ENCODE peak calls at places on chromosome 5, in ten cellular contexts. One of them, this sample, is unnamed.

GRCh38 chr5:14218480-14218879 is 75.3 kb downstream of the TRIO start:
- DNase-seq in OCI-LY7: no peak
- DNase-seq in upper lobe of right lung: no peak
- DNase-seq in pancreas: no peak
- DNase-seq in endothelial cell of umbilical vein: no peak
- DNase-seq in ascending aorta: no peak
- DNase-seq in dorsolateral prefrontal cortex: no peak
- DNase-seq in esophagus squamous epithelium: no peak
- DNase-seq in A549: no peak
- DNase-seq in psoas muscle: no peak
- DNase-seq in this sample: no peak

GRCh38 chr5:162886717-162887116 is 550.7 kb upstream of the CCNG1 start:
- DNase-seq in dorsolateral prefrontal cortex: no peak
- DNase-seq in A549: no peak
- DNase-seq in pancreas: no peak
- DNase-seq in psoas muscle: no peak
- DNase-seq in OCI-LY7: no peak
- DNase-seq in endothelial cell of umbilical vein: no peak
- DNase-seq in esophagus squamous epithelium: no peak
- DNase-seq in ascending aorta: no peak
- DNase-seq in upper lobe of right lung: no peak
- DNase-seq in this sample: no peak

GRCh38 chr5:141422742-141423291 is 2.0 kb downstream of the PCDHGA11 start:
- DNase-seq in upper lobe of right lung: no peak
- DNase-seq in esophagus squamous epithelium: no peak
- DNase-seq in psoas muscle: no peak
- DNase-seq in endothelial cell of umbilical vein: no peak
- DNase-seq in dorsolateral prefrontal cortex: no peak
- DNase-seq in OCI-LY7: no peak
- DNase-seq in pancreas: no peak
- DNase-seq in A549: no peak
- DNase-seq in ascending aorta: no peak
- DNase-seq in this sample: no peak

GRCh38 chr5:177483042-177483441 is 9.6 kb upstream of the DBN1 start:
- DNase-seq in A549: no peak
- DNase-seq in OCI-LY7: no peak
- DNase-seq in endothelial cell of umbilical vein: no peak
- DNase-seq in esophagus squamous epithelium: no peak
- DNase-seq in pancreas: no peak
- DNase-seq in ascending aorta: no peak
- DNase-seq in dorsolateral prefrontal cortex: no peak
- DNase-seq in psoas muscle: no peak
- DNase-seq in upper lobe of right lung: no peak
- DNase-seq in this sample: no peak

GRCh38 chr5:176664886-176665285 is 17.6 kb downstream of the TSPAN17 start:
- DNase-seq in pancreas: no peak
- DNase-seq in upper lobe of right lung: no peak
- DNase-seq in endothelial cell of umbilical vein: no peak
- DNase-seq in OCI-LY7: no peak
- DNase-seq in A549: no peak
- DNase-seq in esophagus squamous epithelium: no peak
- DNase-seq in dorsolateral prefrontal cortex: no peak
- DNase-seq in psoas muscle: no peak
- DNase-seq in ascending aorta: no peak
- DNase-seq in this sample: no peak

GRCh38 chr5:18920966-18921365 is 1067.0 kb downstream of the CDH18 start:
- DNase-seq in psoas muscle: no peak
- DNase-seq in dorsolateral prefrontal cortex: no peak
- DNase-seq in OCI-LY7: no peak
- DNase-seq in ascending aorta: no peak
- DNase-seq in upper lobe of right lung: no peak
- DNase-seq in endothelial cell of umbilical vein: no peak
- DNase-seq in esophagus squamous epithelium: no peak
- DNase-seq in pancreas: no peak
- DNase-seq in A549: no peak
- DNase-seq in this sample: no peak

GRCh38 chr5:140312791-140313189 is 9.9 kb upstream of the PFDN1 start:
- DNase-seq in endothelial cell of umbilical vein: no peak
- DNase-seq in upper lobe of right lung: no peak
- DNase-seq in ascending aorta: no peak
- DNase-seq in A549: no peak
- DNase-seq in esophagus squamous epithelium: no peak
- DNase-seq in psoas muscle: no peak
- DNase-seq in OCI-LY7: no peak
- DNase-seq in pancreas: no peak
- DNase-seq in dorsolateral prefrontal cortex: no peak
- DNase-seq in this sample: no peak

GRCh38 chr5:120769291-120769872 is 305.3 kb downstream of the PRR16 start:
- DNase-seq in upper lobe of right lung: no peak
- DNase-seq in ascending aorta: no peak
- DNase-seq in OCI-LY7: no peak
- DNase-seq in endothelial cell of umbilical vein: no peak
- DNase-seq in esophagus squamous epithelium: no peak
- DNase-seq in psoas muscle: no peak
- DNase-seq in A549: no peak
- DNase-seq in pancreas: no peak
- DNase-seq in dorsolateral prefrontal cortex: no peak
- DNase-seq in this sample: no peak

GRCh38 chr5:86646671-86647070 is 28.9 kb downstream of the COX7C start:
- DNase-seq in endothelial cell of umbilical vein: no peak
- DNase-seq in esophagus squamous epithelium: no peak
- DNase-seq in A549: no peak
- DNase-seq in ascending aorta: no peak
- DNase-seq in OCI-LY7: no peak
- DNase-seq in psoas muscle: no peak
- DNase-seq in dorsolateral prefrontal cortex: no peak
- DNase-seq in upper lobe of right lung: no peak
- DNase-seq in pancreas: no peak
- DNase-seq in this sample: no peak

GRCh38 chr5:86640998-86641397 is 23.3 kb downstream of the COX7C start:
- DNase-seq in esophagus squamous epithelium: no peak
- DNase-seq in psoas muscle: no peak
- DNase-seq in pancreas: no peak
- DNase-seq in endothelial cell of umbilical vein: no peak
- DNase-seq in dorsolateral prefrontal cortex: no peak
- DNase-seq in ascending aorta: no peak
- DNase-seq in OCI-LY7: no peak
- DNase-seq in A549: no peak
- DNase-seq in upper lobe of right lung: no peak
- DNase-seq in this sample: no peak

DNA sequence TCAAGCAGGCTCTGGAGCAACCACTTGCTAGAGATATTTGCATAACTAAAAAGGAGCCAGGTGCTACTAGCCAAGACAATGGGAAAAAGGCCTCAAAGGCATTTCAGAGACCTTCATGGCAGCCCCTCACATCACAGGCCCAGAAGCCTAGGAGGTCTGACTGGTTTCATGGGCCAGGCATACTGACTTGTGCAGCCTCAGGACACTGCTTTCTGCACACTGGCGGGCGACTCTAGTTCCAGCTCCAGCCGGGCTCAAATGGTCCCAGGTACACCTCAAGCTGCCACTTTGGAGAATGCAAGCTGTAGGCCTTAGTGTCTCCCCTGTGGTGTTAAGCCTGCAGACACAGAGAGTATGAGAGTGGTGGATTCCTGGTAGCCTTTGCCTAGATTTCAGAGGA is 27.1 kb downstream of the COX7C start:
- DNase-seq in upper lobe of right lung: no peak
- DNase-seq in endothelial cell of umbilical vein: no peak
- DNase-seq in pancreas: no peak
- DNase-seq in psoas muscle: no peak
- DNase-seq in A549: no peak
- DNase-seq in OCI-LY7: no peak
- DNase-seq in ascending aorta: no peak
- DNase-seq in dorsolateral prefrontal cortex: no peak
- DNase-seq in esophagus squamous epithelium: no peak
- DNase-seq in this sample: no peak
- H3K27ac ChIP-seq in upper lobe of right lung: no peak overlapping the region
- H3K27ac ChIP-seq in endothelial cell of umbilical vein: no peak overlapping the region
- H3K27ac ChIP-seq in pancreas: no peak overlapping the region
- H3K27ac ChIP-seq in psoas muscle: no peak overlapping the region
- H3K27ac ChIP-seq in A549: no peak overlapping the region
- H3K27ac ChIP-seq in OCI-LY7: no peak overlapping the region
- H3K27ac ChIP-seq in ascending aorta: no peak overlapping the region
- H3K27ac ChIP-seq in dorsolateral prefrontal cortex: no peak overlapping the region
- H3K27ac ChIP-seq in esophagus squamous epithelium: no peak overlapping the region
- H3K27ac ChIP-seq in this sample: no peak overlapping the region

DNA sequence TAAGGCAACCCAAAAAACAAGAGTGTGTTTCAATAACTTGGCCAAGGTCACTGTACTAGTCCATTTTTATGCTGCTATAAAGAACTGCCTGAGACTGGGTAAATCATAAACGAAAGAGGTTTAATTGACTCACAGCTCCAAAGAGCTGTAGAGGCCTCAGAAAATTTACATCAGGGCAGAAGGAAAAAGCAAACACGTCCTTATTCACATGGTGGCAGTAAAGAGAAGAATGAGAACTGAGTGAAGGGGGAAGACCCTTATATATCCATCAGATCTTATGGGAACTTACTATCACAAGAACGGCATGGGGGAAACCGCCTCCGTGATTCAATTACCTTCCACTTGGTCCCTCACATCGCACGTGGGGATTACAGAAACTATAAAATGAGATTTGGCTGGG is 64.3 kb upstream of the CAMK4 start:
- DNase-seq in dorsolateral prefrontal cortex: no peak
- DNase-seq in ascending aorta: no peak
- DNase-seq in pancreas: no peak
- DNase-seq in endothelial cell of umbilical vein: no peak
- DNase-seq in psoas muscle: no peak
- DNase-seq in upper lobe of right lung: no peak
- DNase-seq in esophagus squamous epithelium: no peak
- DNase-seq in A549: no peak
- DNase-seq in OCI-LY7: no peak
- DNase-seq in this sample: no peak
- TF ChIP-seq CTCF in dorsolateral prefrontal cortex: no peak
- TF ChIP-seq CTCF in ascending aorta: no peak
- TF ChIP-seq CTCF in pancreas: no peak
- TF ChIP-seq CTCF in endothelial cell of umbilical vein: no peak
- TF ChIP-seq CTCF in psoas muscle: no peak
- TF ChIP-seq CTCF in upper lobe of right lung: no peak
- TF ChIP-seq CTCF in esophagus squamous epithelium: no peak
- TF ChIP-seq CTCF in A549: no peak
- TF ChIP-seq CTCF in OCI-LY7: peak; percentile 29
- TF ChIP-seq CTCF in this sample: no peak

GRCh38 chr5:74651710-74652109 is 11.2 kb upstream of the ENC1 start:
- DNase-seq in esophagus squamous epithelium: no peak
- DNase-seq in endothelial cell of umbilical vein: no peak
- DNase-seq in upper lobe of right lung: no peak
- DNase-seq in psoas muscle: no peak
- DNase-seq in OCI-LY7: no peak
- DNase-seq in pancreas: peak; percentile 51
- DNase-seq in A549: no peak
- DNase-seq in dorsolateral prefrontal cortex: no peak
- DNase-seq in ascending aorta: no peak
- DNase-seq in this sample: no peak

GRCh38 chr5:74655206-74655605 is 14.7 kb upstream of the ENC1 start:
- DNase-seq in A549: no peak
- DNase-seq in OCI-LY7: no peak
- DNase-seq in pancreas: no peak
- DNase-seq in ascending aorta: no peak
- DNase-seq in psoas muscle: no peak
- DNase-seq in esophagus squamous epithelium: no peak
- DNase-seq in upper lobe of right lung: no peak
- DNase-seq in dorsolateral prefrontal cortex: no peak
- DNase-seq in endothelial cell of umbilical vein: no peak
- DNase-seq in this sample: no peak

GRCh38 chr5:74649421-74649973 is 9.0 kb upstream of the ENC1 start:
- DNase-seq in ascending aorta: no peak
- DNase-seq in dorsolateral prefrontal cortex: no peak
- DNase-seq in psoas muscle: no peak
- DNase-seq in pancreas: peak; percentile 59
- DNase-seq in esophagus squamous epithelium: no peak
- DNase-seq in OCI-LY7: no peak
- DNase-seq in A549: no peak
- DNase-seq in upper lobe of right lung: no peak
- DNase-seq in endothelial cell of umbilical vein: no peak
- DNase-seq in this sample: no peak

GRCh38 chr5:74653991-74654390 is 13.5 kb upstream of the ENC1 start:
- DNase-seq in upper lobe of right lung: no peak
- DNase-seq in A549: no peak
- DNase-seq in esophagus squamous epithelium: no peak
- DNase-seq in dorsolateral prefrontal cortex: no peak
- DNase-seq in OCI-LY7: no peak
- DNase-seq in ascending aorta: no peak
- DNase-seq in psoas muscle: no peak
- DNase-seq in endothelial cell of umbilical vein: no peak
- DNase-seq in pancreas: no peak
- DNase-seq in this sample: no peak

GRCh38 chr5:74652576-74652975 is 12.0 kb upstream of the ENC1 start:
- DNase-seq in ascending aorta: no peak
- DNase-seq in pancreas: no peak
- DNase-seq in esophagus squamous epithelium: no peak
- DNase-seq in upper lobe of right lung: no peak
- DNase-seq in endothelial cell of umbilical vein: no peak
- DNase-seq in dorsolateral prefrontal cortex: no peak
- DNase-seq in A549: no peak
- DNase-seq in psoas muscle: no peak
- DNase-seq in OCI-LY7: no peak
- DNase-seq in this sample: no peak
- H3K27ac ChIP-seq in ascending aorta: no peak overlapping the region
- H3K27ac ChIP-seq in pancreas: peak overlapping the region; percentile 70
- H3K27ac ChIP-seq in esophagus squamous epithelium: no peak overlapping the region
- H3K27ac ChIP-seq in upper lobe of right lung: no peak overlapping the region
- H3K27ac ChIP-seq in endothelial cell of umbilical vein: no peak overlapping the region
- H3K27ac ChIP-seq in dorsolateral prefrontal cortex: no peak overlapping the region
- H3K27ac ChIP-seq in A549: no peak overlapping the region
- H3K27ac ChIP-seq in psoas muscle: no peak overlapping the region
- H3K27ac ChIP-seq in OCI-LY7: no peak overlapping the region
- H3K27ac ChIP-seq in this sample: no peak overlapping the region

GRCh38 chr5:41253109-41253508 is 39.8 kb upstream of the C6 start:
- DNase-seq in psoas muscle: no peak
- DNase-seq in A549: no peak
- DNase-seq in pancreas: no peak
- DNase-seq in OCI-LY7: no peak
- DNase-seq in ascending aorta: no peak
- DNase-seq in endothelial cell of umbilical vein: no peak
- DNase-seq in upper lobe of right lung: no peak
- DNase-seq in esophagus squamous epithelium: no peak
- DNase-seq in dorsolateral prefrontal cortex: no peak
- DNase-seq in this sample: no peak

GRCh38 chr5:41252036-41252435 is 38.7 kb upstream of the C6 start:
- DNase-seq in pancreas: no peak
- DNase-seq in A549: no peak
- DNase-seq in upper lobe of right lung: no peak
- DNase-seq in endothelial cell of umbilical vein: no peak
- DNase-seq in esophagus squamous epithelium: no peak
- DNase-seq in psoas muscle: no peak
- DNase-seq in ascending aorta: no peak
- DNase-seq in dorsolateral prefrontal cortex: no peak
- DNase-seq in OCI-LY7: no peak
- DNase-seq in this sample: no peak

GRCh38 chr5:41246376-41246775 is 33.0 kb upstream of the C6 start:
- DNase-seq in OCI-LY7: no peak
- DNase-seq in ascending aorta: no peak
- DNase-seq in endothelial cell of umbilical vein: no peak
- DNase-seq in A549: peak; percentile 19
- DNase-seq in dorsolateral prefrontal cortex: no peak
- DNase-seq in upper lobe of right lung: no peak
- DNase-seq in esophagus squamous epithelium: no peak
- DNase-seq in psoas muscle: no peak
- DNase-seq in pancreas: no peak
- DNase-seq in this sample: no peak

GRCh38 chr5:41250351-41250987 is 37.1 kb upstream of the C6 start:
- DNase-seq in psoas muscle: no peak
- DNase-seq in endothelial cell of umbilical vein: no peak
- DNase-seq in dorsolateral prefrontal cortex: no peak
- DNase-seq in OCI-LY7: no peak
- DNase-seq in upper lobe of right lung: no peak
- DNase-seq in A549: no peak
- DNase-seq in pancreas: no peak
- DNase-seq in esophagus squamous epithelium: no peak
- DNase-seq in ascending aorta: no peak
- DNase-seq in this sample: no peak

GRCh38 chr5:41247135-41247534 is 33.8 kb upstream of the C6 start:
- DNase-seq in dorsolateral prefrontal cortex: no peak
- DNase-seq in A549: no peak
- DNase-seq in pancreas: no peak
- DNase-seq in psoas muscle: no peak
- DNase-seq in OCI-LY7: no peak
- DNase-seq in upper lobe of right lung: no peak
- DNase-seq in ascending aorta: no peak
- DNase-seq in endothelial cell of umbilical vein: no peak
- DNase-seq in esophagus squamous epithelium: no peak
- DNase-seq in this sample: no peak
- TF ChIP-seq CTCF in dorsolateral prefrontal cortex: no peak
- TF ChIP-seq CTCF in A549: no peak
- TF ChIP-seq CTCF in pancreas: no peak
- TF ChIP-seq CTCF in psoas muscle: no peak
- TF ChIP-seq CTCF in OCI-LY7: no peak
- TF ChIP-seq CTCF in upper lobe of right lung: no peak
- TF ChIP-seq CTCF in ascending aorta: no peak
- TF ChIP-seq CTCF in endothelial cell of umbilical vein: no peak
- TF ChIP-seq CTCF in esophagus squamous epithelium: no peak
- TF ChIP-seq CTCF in this sample: no peak